ENCODE peak calls at places on chromosomes 11 and 22, in seven cellular contexts. V is PC-9, A is transverse colon, K is stomach, N is right atrium auricular region, Q is OCI-LY7, J is upper lobe of right lung. L is an unnamed sample.

GRCh38 chr22:36145881-36146280 is 14.7 kb downstream of the APOL3 start:
- DNase-seq in V (no peak), A (no peak), K (no peak), N (no peak), Q (no peak), J (no peak), L (no peak)

GRCh38 chr11:8095831-8096522 is 15.0 kb downstream of the TUB start:
- DNase-seq in V (no peak), A (no peak), K (peak), N (peak), Q (no peak), J (no peak), L (no peak)

GRCh38 chr11:105734422-105734821 is 124.5 kb downstream of the GRIA4 start:
- DNase-seq in V (no peak), A (no peak), K (no peak), N (no peak), Q (no peak), J (no peak), L (no peak)

GRCh38 chr22:40482391-40482790 is 112.0 kb downstream of the SGSM3 start:
- DNase-seq in V (peak), A (no peak), K (no peak), N (no peak), Q (no peak), J (no peak), L (no peak)

GRCh38 chr11:10308208-10308954 is 3.5 kb downstream of the ADM start:
- DNase-seq in V (no peak), A (no peak), K (no peak), N (no peak), Q (no peak), J (no peak), L (no peak)

GRCh38 chr11:67006029-67006884 is 16.7 kb upstream of the SYT12 start:
- DNase-seq in V (peak), A (no peak), K (no peak), N (peak), Q (peak), J (no peak), L (no peak)

GRCh38 chr11:14359573-14360031 is 619 bp upstream of the RRAS2 start:
- DNase-seq in V (no peak), A (no peak), K (no peak), N (no peak), Q (no peak), J (no peak), L (no peak)

GRCh38 chr11:120336641-120337132 is 474 bp downstream of the ARHGEF12 start:
- DNase-seq in V (no peak), A (peak), K (no peak), N (peak), Q (peak), J (no peak), L (no peak)

GRCh38 chr11:7202412-7202811 is 49.3 kb upstream of the SYT9 start:
- DNase-seq in V (no peak), A (no peak), K (no peak), N (no peak), Q (no peak), J (no peak), L (no peak)

GRCh38 chr11:12677131-12677530 is 2.9 kb downstream of the TEAD1 start:
- DNase-seq in V (no peak), A (peak), K (no peak), N (no peak), Q (no peak), J (no peak), L (no peak)

DNA sequence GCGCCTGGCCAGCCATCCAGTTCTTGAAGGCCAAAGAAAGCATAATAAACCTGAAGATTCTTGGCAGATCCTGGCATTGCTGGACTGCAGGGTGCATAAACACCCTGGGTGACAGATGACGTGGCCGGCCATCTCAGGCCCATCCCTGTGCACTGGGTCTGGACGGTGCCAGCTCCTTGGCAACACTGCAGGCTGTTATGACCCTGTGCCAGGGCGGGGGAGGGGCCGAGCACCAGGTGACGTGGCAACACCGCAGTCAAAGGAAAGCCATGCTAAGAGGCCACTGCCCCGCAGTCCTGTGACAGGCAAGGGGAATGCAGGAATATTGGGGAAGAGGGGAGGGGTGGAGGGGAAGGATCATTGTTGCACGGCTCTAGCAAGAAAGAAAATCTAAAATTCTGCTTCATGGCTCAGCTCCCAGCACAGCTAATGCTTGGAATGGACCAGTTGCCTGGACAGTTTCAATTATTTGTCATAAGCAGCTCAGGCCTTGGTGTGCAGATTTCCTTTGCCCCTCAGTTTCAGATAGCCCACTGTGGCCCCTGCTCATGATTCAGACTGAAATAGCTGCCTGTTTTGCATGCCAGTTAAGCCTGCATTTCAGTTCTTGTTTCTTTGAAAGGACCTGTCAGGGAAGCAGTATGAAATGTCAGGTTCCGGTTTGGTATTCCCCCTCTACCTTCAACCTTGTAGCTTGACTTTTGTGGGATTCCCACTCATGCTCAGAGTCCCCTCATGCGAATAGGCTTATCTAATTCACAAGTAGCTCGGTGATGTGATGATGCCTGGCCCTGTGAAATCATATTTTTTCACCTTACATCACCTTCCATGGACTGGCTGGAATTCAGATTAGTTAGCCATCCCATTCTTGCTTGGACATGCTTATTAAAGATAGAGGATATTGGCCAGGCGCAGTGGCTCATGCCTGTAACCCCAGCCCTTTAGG is 29.7 kb upstream of the DDX6 start:
- DNase-seq in V (no peak), A (peak), K (peak), N (peak), Q (peak), J (peak), L (no peak)
- H3K27ac ChIP-seq in V (no peak), A (peak), K (peak), N (peak), Q (peak), J (no peak), L (no peak)

GRCh38 chr11:1150769-1151365 is 6.9 kb upstream of the MUC5AC start:
- DNase-seq in V (peak), A (peak), K (peak), N (peak), Q (no peak), J (peak), L (peak)
- H3K4me3 ChIP-seq in V (peak), A (no peak), K (no peak), N (no peak), Q (no peak), J (no peak), L (no peak)

DNA sequence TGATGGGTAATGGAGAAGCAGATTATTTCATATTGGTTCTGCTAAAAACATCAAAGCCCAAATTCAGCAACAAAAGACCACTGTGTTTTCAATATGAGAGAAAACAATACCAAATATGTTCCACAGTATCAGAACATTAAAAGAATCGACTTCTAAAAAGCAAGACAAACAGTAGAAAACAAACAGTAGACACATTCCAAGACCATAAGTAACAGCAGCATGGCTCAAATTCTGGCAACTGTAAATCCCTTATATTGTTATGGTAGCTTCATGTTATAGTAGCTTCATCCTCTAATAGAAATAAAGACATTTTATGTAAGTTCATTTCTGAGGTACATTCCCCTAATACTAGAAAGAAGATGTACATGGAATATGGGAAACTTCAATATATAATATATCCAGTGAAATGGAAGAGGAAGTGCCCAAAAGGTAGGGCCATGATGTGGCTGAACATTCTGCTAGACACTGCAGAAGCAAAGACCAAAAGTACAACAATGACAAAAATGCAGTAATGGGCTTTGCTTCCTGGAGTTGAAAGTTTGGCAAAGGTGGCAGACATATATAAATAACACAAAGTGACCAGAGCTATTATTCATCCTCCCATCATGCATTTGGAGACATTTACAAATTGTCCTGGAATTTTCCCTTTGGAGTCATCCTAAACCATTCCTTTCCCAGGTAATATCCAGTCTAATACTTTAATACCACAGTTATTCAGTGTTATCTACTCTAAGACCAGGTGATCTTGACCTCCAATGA is 299.9 kb downstream of the DCDC1 start:
- DNase-seq in V (no peak), A (no peak), K (no peak), N (no peak), Q (no peak), J (no peak), L (no peak)
- H3K27ac ChIP-seq in V (no peak), A (no peak), K (no peak), N (no peak), Q (no peak), J (no peak), L (no peak)

DNA sequence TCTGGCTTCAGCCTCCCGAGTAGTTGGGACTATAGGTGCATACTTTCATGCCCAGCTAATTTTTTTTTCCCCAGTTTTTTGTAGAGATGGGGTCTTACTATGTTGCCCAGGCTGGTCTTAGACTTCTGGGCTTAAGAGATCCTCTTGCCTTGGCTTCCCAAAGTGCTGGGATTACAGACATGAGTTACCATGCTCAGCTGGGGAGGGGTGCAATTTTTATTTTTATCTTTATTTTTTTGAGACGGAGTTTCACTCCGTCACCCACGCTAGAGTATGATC is 49.7 kb upstream of the A4GALT start:
- DNase-seq in V (no peak), A (no peak), K (no peak), N (no peak), Q (no peak), J (no peak), L (no peak)
- H3K4me3 ChIP-seq in V (no peak), A (no peak), K (peak), N (no peak), Q (no peak), J (peak), L (no peak)

DNA sequence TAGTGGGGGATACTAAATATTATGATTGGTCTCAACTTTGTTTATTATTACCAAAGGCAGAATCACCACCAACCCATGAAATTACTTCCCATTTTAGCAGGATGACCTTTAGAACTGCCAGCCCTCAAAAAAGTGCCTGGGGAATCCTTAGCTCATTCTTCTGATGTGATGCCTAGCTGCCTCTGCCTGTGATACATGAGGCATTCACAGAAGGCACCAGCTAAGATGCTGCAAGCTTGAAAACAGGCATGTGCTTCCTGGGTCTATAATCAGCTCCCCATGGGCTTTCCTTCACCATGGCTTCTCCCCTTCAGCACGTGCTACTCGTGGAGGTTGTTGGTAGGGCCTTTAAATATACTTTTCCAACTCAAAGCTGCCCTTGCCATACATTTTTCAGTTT is 50.4 kb upstream of the ARHGAP20 start:
- DNase-seq in V (no peak), A (no peak), K (no peak), N (no peak), Q (no peak), J (no peak), L (no peak)
- H3K27ac ChIP-seq in V (no peak), A (no peak), K (no peak), N (no peak), Q (no peak), J (no peak), L (peak)

GRCh38 chr11:518463-519202 is 11.6 kb upstream of the RNH1 start:
- DNase-seq in V (peak), A (peak), K (peak), N (peak), Q (peak), J (peak), L (peak)
- H3K4me3 ChIP-seq in V (peak), A (no peak), K (peak), N (peak), Q (peak), J (peak), L (no peak)